ENCODE peak calls at places on chromosomes 1 and 21, in six cellular contexts. One of them, this sample, is unnamed.

GRCh38 chr21:42094811-42095210 is 23.7 kb downstream of the UMODL1 start:
- DNase-seq in HepG2: no peak
- DNase-seq in GM12878: no peak
- DNase-seq in A549: no peak
- DNase-seq in K562: no peak
- DNase-seq in endothelial cell of umbilical vein: no peak
- DNase-seq in this sample: no peak

GRCh38 chr1:23696335-23696989 is 4.9 kb downstream of the RPL11 start:
- DNase-seq in K562: peak; percentile 50
- DNase-seq in GM12878: no peak
- DNase-seq in A549: no peak
- DNase-seq in endothelial cell of umbilical vein: no peak
- DNase-seq in HepG2: no peak
- DNase-seq in this sample: no peak

GRCh38 chr1:156076609-156077429 is 5.4 kb downstream of the MEX3A start:
- DNase-seq in GM12878: no peak
- DNase-seq in HepG2: no peak
- DNase-seq in endothelial cell of umbilical vein: no peak
- DNase-seq in K562: no peak
- DNase-seq in A549: no peak
- DNase-seq in this sample: no peak

GRCh38 chr1:4375812-4376211 is 278.6 kb upstream of the AJAP1 start:
- DNase-seq in GM12878: no peak
- DNase-seq in K562: no peak
- DNase-seq in HepG2: no peak
- DNase-seq in endothelial cell of umbilical vein: no peak
- DNase-seq in A549: peak; percentile 32
- DNase-seq in this sample: no peak

GRCh38 chr1:10613340-10613739 is 138.6 kb downstream of the PEX14 start:
- DNase-seq in endothelial cell of umbilical vein: no peak
- DNase-seq in HepG2: no peak
- DNase-seq in K562: no peak
- DNase-seq in GM12878: no peak
- DNase-seq in A549: no peak
- DNase-seq in this sample: no peak

GRCh38 chr1:223199094-223199647 is 56.1 kb upstream of the TLR5 start:
- DNase-seq in HepG2: no peak
- DNase-seq in A549: peak; percentile 18
- DNase-seq in K562: no peak
- DNase-seq in GM12878: no peak
- DNase-seq in endothelial cell of umbilical vein: no peak
- DNase-seq in this sample: peak; percentile 16

GRCh38 chr1:185567006-185567405 is 167.2 kb upstream of the HMCN1 start:
- DNase-seq in A549: peak; percentile 28
- DNase-seq in GM12878: no peak
- DNase-seq in HepG2: no peak
- DNase-seq in K562: no peak
- DNase-seq in endothelial cell of umbilical vein: peak; percentile 87
- DNase-seq in this sample: peak; percentile 75

GRCh38 chr1:92446990-92447681 is 39.6 kb downstream of the GFI1 start:
- DNase-seq in endothelial cell of umbilical vein: no peak
- DNase-seq in HepG2: no peak
- DNase-seq in K562: no peak
- DNase-seq in GM12878: no peak
- DNase-seq in A549: no peak
- DNase-seq in this sample: peak; percentile 30

GRCh38 chr1:60970081-60970509 is 112.3 kb upstream of the NFIA start:
- DNase-seq in A549: peak; percentile 9
- DNase-seq in GM12878: no peak
- DNase-seq in endothelial cell of umbilical vein: peak; percentile 57
- DNase-seq in K562: no peak
- DNase-seq in HepG2: peak; percentile 24
- DNase-seq in this sample: no peak

GRCh38 chr1:52603680-52604501 is 1.7 kb downstream of the GPX7 start:
- DNase-seq in GM12878: no peak
- DNase-seq in K562: no peak
- DNase-seq in endothelial cell of umbilical vein: no peak
- DNase-seq in HepG2: no peak
- DNase-seq in A549: no peak
- DNase-seq in this sample: no peak

GRCh38 chr1:182087951-182088350 is 26.4 kb upstream of the ZNF648 start:
- DNase-seq in K562: no peak
- DNase-seq in A549: no peak
- DNase-seq in HepG2: no peak
- DNase-seq in endothelial cell of umbilical vein: no peak
- DNase-seq in GM12878: no peak
- DNase-seq in this sample: no peak

GRCh38 chr1:229169399-229169798 is 101.5 kb upstream of the RAB4A start:
- DNase-seq in A549: no peak
- DNase-seq in HepG2: peak; percentile 63
- DNase-seq in endothelial cell of umbilical vein: no peak
- DNase-seq in GM12878: no peak
- DNase-seq in K562: no peak
- DNase-seq in this sample: no peak

GRCh38 chr1:23588749-23589505 is 29.6 kb upstream of the ID3 start:
- DNase-seq in HepG2: no peak
- DNase-seq in GM12878: no peak
- DNase-seq in A549: no peak
- DNase-seq in endothelial cell of umbilical vein: no peak
- DNase-seq in K562: no peak
- DNase-seq in this sample: no peak

GRCh38 chr1:198162091-198162767 is 5.4 kb downstream of the NEK7 start:
- DNase-seq in endothelial cell of umbilical vein: no peak
- DNase-seq in A549: no peak
- DNase-seq in HepG2: peak; percentile 86
- DNase-seq in K562: no peak
- DNase-seq in GM12878: no peak
- DNase-seq in this sample: peak; percentile 62

GRCh38 chr1:20367626-20368025 is 77.0 kb downstream of the VWA5B1 start:
- DNase-seq in endothelial cell of umbilical vein: no peak
- DNase-seq in K562: no peak
- DNase-seq in GM12878: no peak
- DNase-seq in HepG2: no peak
- DNase-seq in A549: no peak
- DNase-seq in this sample: no peak

GRCh38 chr1:200237066-200237465 is 172.8 kb downstream of the ZNF281 start:
- DNase-seq in K562: no peak
- DNase-seq in GM12878: no peak
- DNase-seq in A549: no peak
- DNase-seq in endothelial cell of umbilical vein: no peak
- DNase-seq in HepG2: no peak
- DNase-seq in this sample: no peak

GRCh38 chr1:205043866-205044265 is 854 bp downstream of the CNTN2 start:
- DNase-seq in GM12878: no peak
- DNase-seq in A549: no peak
- DNase-seq in K562: no peak
- DNase-seq in endothelial cell of umbilical vein: no peak
- DNase-seq in HepG2: no peak
- DNase-seq in this sample: no peak

GRCh38 chr1:87113313-87113712 is 198.9 kb downstream of the HS2ST1 start:
- DNase-seq in GM12878: no peak
- DNase-seq in A549: no peak
- DNase-seq in HepG2: no peak
- DNase-seq in K562: no peak
- DNase-seq in endothelial cell of umbilical vein: no peak
- DNase-seq in this sample: no peak

GRCh38 chr1:22575532-22576147 is 12.4 kb downstream of the EPHA8 start:
- DNase-seq in K562: no peak
- DNase-seq in GM12878: no peak
- DNase-seq in A549: no peak
- DNase-seq in endothelial cell of umbilical vein: no peak
- DNase-seq in HepG2: no peak
- DNase-seq in this sample: peak; percentile 27

GRCh38 chr1:163650624-163651023 is 328.9 kb downstream of the NUF2 start:
- DNase-seq in GM12878: no peak
- DNase-seq in A549: no peak
- DNase-seq in endothelial cell of umbilical vein: no peak
- DNase-seq in HepG2: no peak
- DNase-seq in K562: no peak
- DNase-seq in this sample: no peak

GRCh38 chr1:186498695-186499389 is 37.9 kb upstream of the PDC start:
- DNase-seq in HepG2: no peak
- DNase-seq in GM12878: no peak
- DNase-seq in K562: no peak
- DNase-seq in A549: peak; percentile 79
- DNase-seq in endothelial cell of umbilical vein: peak; percentile 69
- DNase-seq in this sample: no peak

GRCh38 chr1:213474054-213474453 is 423.0 kb downstream of the RPS6KC1 start:
- DNase-seq in A549: no peak
- DNase-seq in K562: no peak
- DNase-seq in endothelial cell of umbilical vein: no peak
- DNase-seq in GM12878: no peak
- DNase-seq in HepG2: peak; percentile 7
- DNase-seq in this sample: no peak

GRCh38 chr1:212238552-212238951 is 46.7 kb upstream of the PPP2R5A start:
- DNase-seq in A549: no peak
- DNase-seq in GM12878: no peak
- DNase-seq in K562: no peak
- DNase-seq in endothelial cell of umbilical vein: no peak
- DNase-seq in HepG2: no peak
- DNase-seq in this sample: no peak

GRCh38 chr1:47187226-47187925 is 2.5 kb downstream of the PDZK1IP1 start:
- DNase-seq in HepG2: no peak
- DNase-seq in A549: no peak
- DNase-seq in GM12878: no peak
- DNase-seq in K562: no peak
- DNase-seq in endothelial cell of umbilical vein: no peak
- DNase-seq in this sample: no peak

GRCh38 chr1:201090536-201090935 is 21.7 kb downstream of the CACNA1S start:
- DNase-seq in endothelial cell of umbilical vein: no peak
- DNase-seq in K562: no peak
- DNase-seq in A549: no peak
- DNase-seq in GM12878: no peak
- DNase-seq in HepG2: no peak
- DNase-seq in this sample: no peak

GRCh38 chr1:218409946-218410510 is 64.9 kb downstream of the TGFB2 start:
- DNase-seq in K562: no peak
- DNase-seq in HepG2: no peak
- DNase-seq in endothelial cell of umbilical vein: no peak
- DNase-seq in GM12878: no peak
- DNase-seq in A549: no peak
- DNase-seq in this sample: no peak

GRCh38 chr1:20080441-20081330 is 10.7 kb downstream of the PLA2G5 start:
- DNase-seq in HepG2: no peak
- DNase-seq in endothelial cell of umbilical vein: peak; percentile 30
- DNase-seq in A549: no peak
- DNase-seq in GM12878: peak; percentile 57
- DNase-seq in K562: no peak
- DNase-seq in this sample: peak; percentile 51

DNA sequence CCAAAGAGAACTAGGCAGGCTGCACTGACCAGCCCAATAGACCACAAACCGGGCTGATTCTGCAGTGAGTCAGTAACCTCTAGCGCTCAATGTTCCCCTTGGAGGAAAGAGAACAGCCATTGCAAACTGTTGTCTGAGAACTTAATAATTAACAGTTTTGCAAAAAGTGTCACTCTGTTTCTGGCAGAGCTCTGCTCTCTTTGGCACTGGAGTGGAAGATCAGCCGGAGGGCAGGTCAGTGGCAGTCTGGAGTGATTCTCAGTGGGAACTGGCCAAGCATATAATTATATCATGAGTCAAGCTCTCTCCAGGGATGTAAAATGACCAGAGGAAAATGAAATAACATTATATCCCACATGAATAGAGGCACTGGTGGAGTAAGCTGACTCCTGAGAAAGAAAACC is 238.3 kb downstream of the HLX start:
- DNase-seq in HepG2: no peak
- DNase-seq in endothelial cell of umbilical vein: no peak
- DNase-seq in GM12878: no peak
- DNase-seq in K562: no peak
- DNase-seq in A549: peak; percentile 53
- DNase-seq in this sample: no peak
- TF ChIP-seq MYC in HepG2: no peak
- TF ChIP-seq MYC in endothelial cell of umbilical vein: no peak
- TF ChIP-seq MYC in GM12878: no peak
- TF ChIP-seq MYC in K562: no peak
- TF ChIP-seq MYC in A549: no peak
- TF ChIP-seq MYC in this sample: no peak

GRCh38 chr1:112558634-112559033 is 49.9 kb downstream of the WNT2B start:
- DNase-seq in A549: no peak
- DNase-seq in HepG2: no peak
- DNase-seq in K562: no peak
- DNase-seq in endothelial cell of umbilical vein: no peak
- DNase-seq in GM12878: no peak
- DNase-seq in this sample: no peak
- TF ChIP-seq MYC in A549: no peak
- TF ChIP-seq MYC in HepG2: no peak
- TF ChIP-seq MYC in K562: no peak
- TF ChIP-seq MYC in endothelial cell of umbilical vein: no peak
- TF ChIP-seq MYC in GM12878: no peak
- TF ChIP-seq MYC in this sample: no peak

GRCh38 chr1:1907098-1907736 is 7.8 kb upstream of the CALML6 start:
- DNase-seq in K562: no peak
- DNase-seq in A549: no peak
- DNase-seq in GM12878: peak; percentile 46
- DNase-seq in endothelial cell of umbilical vein: no peak
- DNase-seq in HepG2: no peak
- DNase-seq in this sample: peak; percentile 50
- TF ChIP-seq MYC in K562: no peak
- TF ChIP-seq MYC in A549: no peak
- TF ChIP-seq MYC in GM12878: no peak
- TF ChIP-seq MYC in endothelial cell of umbilical vein: no peak
- TF ChIP-seq MYC in HepG2: no peak
- TF ChIP-seq MYC in this sample: no peak

GRCh38 chr1:40649592-40649930 is 15.9 kb downstream of the RIMS3 start:
- DNase-seq in endothelial cell of umbilical vein: no peak
- DNase-seq in GM12878: no peak
- DNase-seq in A549: no peak
- DNase-seq in HepG2: no peak
- DNase-seq in K562: no peak
- DNase-seq in this sample: no peak
- TF ChIP-seq MYC in endothelial cell of umbilical vein: no peak
- TF ChIP-seq MYC in GM12878: no peak
- TF ChIP-seq MYC in A549: no peak
- TF ChIP-seq MYC in HepG2: no peak
- TF ChIP-seq MYC in K562: no peak
- TF ChIP-seq MYC in this sample: no peak

DNA sequence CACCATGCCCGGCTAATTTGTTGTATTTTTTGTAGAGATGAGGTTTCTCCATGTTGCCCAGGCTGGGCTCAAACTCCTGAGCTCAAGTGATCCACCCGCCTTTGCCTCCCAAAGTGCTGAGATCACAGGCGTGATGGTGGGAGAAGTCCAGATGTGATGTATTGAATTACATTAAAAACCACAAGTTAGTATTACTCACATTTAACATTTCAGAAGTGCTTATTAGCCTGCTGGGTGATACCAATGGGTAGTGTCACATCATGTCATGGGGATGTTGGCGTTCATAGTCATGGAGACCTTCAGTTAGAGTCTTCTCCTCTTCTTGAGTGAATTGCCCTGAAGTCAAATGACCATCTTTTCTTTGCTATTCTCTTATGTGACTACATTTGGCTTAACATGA is 63.6 kb upstream of the VAMP3 start:
- DNase-seq in endothelial cell of umbilical vein: no peak
- DNase-seq in A549: no peak
- DNase-seq in HepG2: no peak
- DNase-seq in GM12878: no peak
- DNase-seq in K562: no peak
- DNase-seq in this sample: no peak
- TF ChIP-seq MYC in endothelial cell of umbilical vein: no peak
- TF ChIP-seq MYC in A549: no peak
- TF ChIP-seq MYC in HepG2: no peak
- TF ChIP-seq MYC in GM12878: no peak
- TF ChIP-seq MYC in K562: no peak
- TF ChIP-seq MYC in this sample: no peak

This sample was measured in NB4.